ENCODE peak calls at places on chromosomes 3 and 15, in six cellular contexts. J, W, I, O, Z and X are unnamed samples. For H3K9me3, the result is how much of the 10 kb centered on the place peaks cover.

GRCh38 chr3:99965077-99965476 is 147.4 kb downstream of the CMSS1 start:
- DNase-seq in J (no peak), W (no peak), I (no peak), O (no peak), Z (no peak), X (no peak)

GRCh38 chr3:129313983-129314756 is 35.5 kb downstream of the HMCES start:
- DNase-seq in J (peak), W (no peak), I (peak), O (no peak), Z (no peak), X (peak)

GRCh38 chr3:126895178-126896066 is 87.5 kb upstream of the PLXNA1 start:
- DNase-seq in J (no peak), W (no peak), I (no peak), O (no peak), Z (no peak), X (peak)

GRCh38 chr3:104069114-104069513 is 1297.6 kb upstream of the ALCAM start:
- DNase-seq in J (no peak), W (no peak), I (no peak), O (no peak), Z (no peak), X (no peak)

GRCh38 chr3:63656791-63657190 is 4.3 kb downstream of the SNTN start:
- DNase-seq in J (no peak), W (no peak), I (peak), O (no peak), Z (no peak), X (no peak)

GRCh38 chr3:98555025-98555379 is 23.2 kb downstream of the GPR15 start:
- DNase-seq in J (no peak), W (no peak), I (no peak), O (no peak), Z (no peak), X (no peak)

GRCh38 chr15:28110416-28110975 is 11.4 kb upstream of the OCA2 start:
- DNase-seq in J (no peak), W (no peak), I (no peak), O (no peak), Z (no peak), X (no peak)

GRCh38 chr3:98531622-98532274 is at the start of gene GPR15:
- DNase-seq in J (no peak), W (no peak), I (no peak), O (no peak), Z (no peak), X (no peak)

GRCh38 chr3:38538773-38539353 is 42.7 kb downstream of the EXOG start:
- DNase-seq in J (no peak), W (no peak), I (no peak), O (no peak), Z (no peak), X (no peak)

GRCh38 chr3:127658234-127658633 is 14.5 kb upstream of the ABTB1 start:
- DNase-seq in J (no peak), W (no peak), I (no peak), O (no peak), Z (no peak), X (no peak)

GRCh38 chr3:5002174-5002870 is 23.1 kb downstream of the BHLHE40 start:
- DNase-seq in J (no peak), W (no peak), I (no peak), O (peak), Z (no peak), X (no peak)

DNA sequence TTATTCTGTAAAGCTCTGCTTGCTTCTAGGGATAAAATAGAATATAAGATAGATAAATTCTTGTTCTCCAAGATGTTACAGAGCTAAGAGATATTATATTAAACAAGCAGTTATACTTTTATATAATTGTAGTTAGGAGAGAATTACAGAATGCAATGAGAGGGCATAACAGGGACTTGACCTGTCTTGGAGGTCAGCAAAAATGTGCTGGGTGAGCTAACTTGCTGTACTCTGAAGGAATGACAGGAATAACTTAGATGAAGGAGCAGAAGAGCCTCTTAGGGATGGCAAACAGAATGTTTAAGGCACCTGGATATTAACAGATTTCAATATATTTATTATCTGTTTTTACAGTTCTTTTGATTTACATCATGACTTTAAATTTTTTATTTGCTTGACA is 33.2 kb downstream of the ZNF654 start:
- DNase-seq in J (no peak), W (no peak), I (no peak), O (no peak), Z (no peak), X (no peak)
- H3K9me3 ChIP-seq in J (under half), W (under half), I (under half), O (under half), Z (under half), X (under half)

GRCh38 chr3:10808974-10809373 is 7.1 kb upstream of the SLC6A11 start:
- DNase-seq in J (no peak), W (no peak), I (no peak), O (no peak), Z (no peak), X (no peak)
- H3K9me3 ChIP-seq in J (under half), W (under half), I (under half), O (under half), Z (under half), X (under half)

GRCh38 chr3:107410606-107411005 is 33.4 kb downstream of the CCDC54 start:
- DNase-seq in J (no peak), W (no peak), I (no peak), O (no peak), Z (no peak), X (no peak)
- H3K9me3 ChIP-seq in J (under half), W (under half), I (under half), O (under half), Z (under half), X (under half)

GRCh38 chr3:132087356-132087755 is 52.5 kb upstream of the CPNE4 start:
- DNase-seq in J (no peak), W (no peak), I (no peak), O (no peak), Z (no peak), X (no peak)
- H3K9me3 ChIP-seq in J (under half), W (under half), I (under half), O (under half), Z (under half), X (under half)

DNA sequence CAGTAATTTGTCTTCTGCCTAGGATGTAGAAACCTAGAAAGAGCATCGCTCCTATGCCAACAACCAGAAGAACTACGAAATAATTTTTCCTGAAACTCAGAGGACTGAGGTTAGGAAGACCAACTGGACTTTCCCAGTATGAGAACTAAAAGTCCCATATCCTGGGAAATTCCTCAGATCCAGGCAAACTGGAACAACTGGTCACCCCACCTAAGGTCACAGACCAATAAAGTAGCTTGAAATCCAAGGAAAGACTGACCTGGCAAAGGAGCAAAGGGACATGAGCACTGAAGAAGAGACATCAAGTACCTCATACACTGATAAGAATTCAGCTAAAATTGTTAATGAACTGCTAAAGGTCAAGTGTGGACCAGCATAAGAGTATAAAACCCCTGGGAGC is 6.6 kb downstream of the RPL39L start:
- DNase-seq in J (no peak), W (no peak), I (no peak), O (no peak), Z (no peak), X (peak)
- H3K9me3 ChIP-seq in J (under half), W (under half), I (under half), O (under half), Z (under half), X (under half)

GRCh38 chr15:21262851-21263400 is 177.4 kb downstream of the POTEB3 start:
- DNase-seq in J (no peak), W (no peak), I (no peak), O (no peak), Z (no peak), X (no peak)

GRCh38 chr15:21261396-21261964 is 178.8 kb downstream of the POTEB3 start:
- DNase-seq in J (no peak), W (no peak), I (no peak), O (no peak), Z (peak), X (no peak)

GRCh38 chr15:21267231-21267630 is 173.1 kb downstream of the POTEB3 start:
- DNase-seq in J (no peak), W (no peak), I (no peak), O (no peak), Z (no peak), X (no peak)

GRCh38 chr15:21260966-21261395 is 179.3 kb downstream of the POTEB3 start:
- DNase-seq in J (no peak), W (no peak), I (no peak), O (no peak), Z (peak), X (peak)

DNA sequence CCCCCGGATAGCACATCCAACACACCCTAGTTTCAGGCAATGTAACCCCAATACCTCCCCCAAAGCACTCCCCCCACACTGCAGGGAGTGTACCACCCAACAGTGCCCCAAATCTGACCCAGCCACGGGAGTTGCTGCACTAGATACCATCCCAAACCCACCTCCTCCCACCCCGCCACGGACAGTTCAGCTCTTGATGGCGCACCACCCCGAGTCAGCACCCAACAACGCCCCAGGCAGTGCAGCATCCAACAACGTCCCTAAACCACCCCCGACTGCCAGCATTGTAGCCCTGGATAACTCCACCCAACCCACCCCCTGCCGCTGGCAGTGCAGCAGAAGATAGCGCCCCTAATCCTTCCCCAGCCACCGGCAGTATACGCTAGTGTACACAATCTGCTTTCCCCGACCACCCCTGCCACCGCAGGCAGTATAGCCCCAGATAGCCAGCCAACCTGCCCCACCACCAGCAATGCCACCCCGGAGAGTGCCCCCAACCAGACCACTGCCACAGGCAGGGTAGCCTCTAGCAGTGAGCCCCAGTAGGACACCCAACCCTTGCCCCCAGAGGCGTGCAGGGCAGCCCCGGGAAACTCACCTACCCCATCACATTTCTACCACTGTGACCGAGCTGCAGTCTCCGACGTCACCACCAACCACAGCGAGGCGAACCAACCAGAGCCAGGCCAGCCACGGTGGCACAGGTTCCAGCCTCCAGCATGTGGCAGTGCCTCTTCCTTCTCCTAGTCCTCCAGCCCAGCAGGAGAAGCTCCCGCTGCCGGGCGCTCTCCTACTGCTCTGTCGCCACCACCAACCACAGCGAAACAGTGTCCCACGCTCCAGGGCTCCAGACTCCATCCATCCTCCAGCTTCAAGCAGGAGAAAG is 178.1 kb downstream of the POTEB3 start:
- DNase-seq in J (no peak), W (no peak), I (no peak), O (peak), Z (peak), X (peak)
- H3K9me3 ChIP-seq in J (under half), W (under half), I (under half), O (under half), Z (under half), X (under half)

DNA sequence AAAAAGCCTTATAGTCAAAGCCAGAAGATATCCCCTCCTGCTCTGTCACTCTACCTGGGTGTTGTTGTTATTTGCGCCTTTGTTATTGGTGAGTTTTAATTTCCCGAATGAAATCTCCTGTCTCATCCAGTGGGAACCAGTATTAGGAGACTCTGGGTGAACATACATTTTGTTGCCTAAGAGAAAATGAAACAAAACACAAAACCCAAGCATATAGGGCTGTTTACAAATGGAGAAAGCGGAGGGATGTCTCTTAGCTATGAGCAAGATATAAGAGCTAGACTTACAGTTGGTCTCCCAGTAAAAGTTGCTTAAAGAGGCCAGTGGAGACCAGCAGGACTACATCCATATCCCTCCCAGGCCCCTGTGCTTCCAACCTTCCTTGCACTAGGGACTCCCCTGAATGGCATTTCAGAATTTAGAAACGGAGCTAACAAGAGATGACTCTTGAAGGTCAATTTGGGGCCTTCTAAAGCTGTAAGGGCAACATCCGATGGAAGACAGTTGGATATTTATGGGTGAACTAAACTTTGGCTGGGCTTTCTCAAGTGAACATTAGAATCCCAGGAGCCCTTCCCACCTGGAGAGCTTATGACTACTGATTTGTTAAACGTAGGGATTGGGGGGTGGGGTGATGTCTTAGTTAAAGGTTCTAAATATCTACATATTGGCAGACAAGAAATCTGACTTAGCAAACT is 2.7 kb downstream of the EOMES start:
- DNase-seq in J (no peak), W (no peak), I (no peak), O (no peak), Z (no peak), X (no peak)
- H3K9me3 ChIP-seq in J (under half), W (under half), I (under half), O (under half), Z (under half), X (under half)

GRCh38 chr3:132288357-132288756 is 28.9 kb upstream of the ACP3 start:
- DNase-seq in J (no peak), W (no peak), I (no peak), O (no peak), Z (no peak), X (no peak)

GRCh38 chr3:132292062-132292461 is 25.1 kb upstream of the ACP3 start:
- DNase-seq in J (no peak), W (no peak), I (no peak), O (no peak), Z (no peak), X (no peak)

GRCh38 chr3:132290833-132291232 is 26.4 kb upstream of the ACP3 start:
- DNase-seq in J (no peak), W (no peak), I (no peak), O (no peak), Z (no peak), X (no peak)

GRCh38 chr3:132286035-132286434 is 31.2 kb upstream of the ACP3 start:
- DNase-seq in J (no peak), W (no peak), I (no peak), O (no peak), Z (no peak), X (no peak)

DNA sequence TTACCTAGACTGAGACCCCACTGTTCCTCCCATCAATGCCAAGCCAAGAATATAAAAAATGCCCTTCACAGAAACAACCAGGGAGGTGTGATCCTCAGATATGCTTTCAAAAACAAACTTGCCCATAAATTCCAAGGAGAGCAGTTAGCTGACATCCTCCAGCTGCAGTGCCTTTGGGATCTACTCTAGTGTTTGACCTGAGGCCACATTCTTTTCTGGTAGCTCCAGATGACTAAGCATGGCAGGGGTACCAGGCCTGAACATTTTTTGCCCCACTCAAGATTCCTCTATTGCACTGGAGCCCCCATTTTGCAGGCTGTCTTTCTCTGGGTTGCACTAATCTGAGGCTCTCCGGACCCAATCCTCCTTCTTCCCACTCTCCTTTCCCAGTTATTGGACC is 27.9 kb upstream of the ACP3 start:
- DNase-seq in J (no peak), W (no peak), I (no peak), O (no peak), Z (no peak), X (no peak)
- H3K9me3 ChIP-seq in J (under half), W (under half), I (under half), O (under half), Z (under half), X (under half)

GRCh38 chr3:58216496-58217197 is 5.9 kb upstream of the DNASE1L3 start:
- DNase-seq in J (no peak), W (no peak), I (no peak), O (no peak), Z (no peak), X (no peak)

GRCh38 chr3:58214484-58215316 is 3.9 kb upstream of the DNASE1L3 start:
- DNase-seq in J (no peak), W (no peak), I (no peak), O (no peak), Z (peak), X (peak)

GRCh38 chr3:58218904-58219303 is 8.1 kb upstream of the DNASE1L3 start:
- DNase-seq in J (no peak), W (no peak), I (no peak), O (no peak), Z (no peak), X (no peak)

GRCh38 chr3:58215317-58216025 is 4.7 kb upstream of the DNASE1L3 start:
- DNase-seq in J (no peak), W (no peak), I (no peak), O (no peak), Z (no peak), X (no peak)

GRCh38 chr3:58217209-58217811 is 6.5 kb upstream of the DNASE1L3 start:
- DNase-seq in J (peak), W (no peak), I (peak), O (peak), Z (peak), X (peak)
- H3K9me3 ChIP-seq in J (under half), W (under half), I (under half), O (under half), Z (under half), X (under half)

GRCh38 chr3:53807117-53807521 is 39.1 kb downstream of the CHDH start:
- DNase-seq in J (no peak), W (no peak), I (no peak), O (no peak), Z (peak), X (no peak)
- H3K9me3 ChIP-seq in J (under half), W (under half), I (under half), O (under half), Z (under half), X (under half)